ENCODE peak calls at places on chromosomes 5 and 9, in six cellular contexts. K, M, E, Q, Z and A are unnamed samples.
A peak's percentile ranks its signal among the peaks of the same experiment; 100 is the strongest.

GRCh38 chr5:65779643-65780042 is 57.6 kb downstream of the NLN start:
- DNase-seq in E (no peak), Z (no peak), M (no peak), Q (no peak), K (no peak), A (peak; percentile 76)

GRCh38 chr5:89265511-89266169 is 382.7 kb upstream of the MEF2C start:
- DNase-seq in Z (no peak), E (no peak), Q (no peak), M (no peak), K (no peak), A (no peak)

GRCh38 chr5:64532657-64533056 is 26.8 kb downstream of the RGS7BP start:
- DNase-seq in M (no peak), Z (no peak), K (no peak), Q (no peak), E (no peak), A (no peak)

GRCh38 chr9:93299418-93300174 is 115.7 kb downstream of the WNK2 start:
- DNase-seq in E (no peak), M (peak; percentile 48), Q (no peak), K (no peak), Z (no peak), A (no peak)

GRCh38 chr5:96177303-96177869 is 215.7 kb upstream of the ELL2 start:
- DNase-seq in Q (no peak), E (no peak), K (no peak), Z (no peak), M (no peak), A (no peak)

GRCh38 chr5:137481596-137481995 is 17.5 kb downstream of the SPOCK1 start:
- DNase-seq in Z (no peak), M (no peak), Q (no peak), K (no peak), E (no peak), A (no peak)

GRCh38 chr9:33932078-33932807 is 115.3 kb downstream of the UBE2R2 start:
- DNase-seq in K (no peak), M (no peak), Q (no peak), Z (no peak), E (no peak), A (no peak)

GRCh38 chr5:143495124-143495523 is 91.6 kb upstream of the NR3C1 start:
- DNase-seq in Q (no peak), M (no peak), E (peak; percentile 17), K (no peak), Z (no peak), A (no peak)

GRCh38 chr9:36163049-36163839 is 5.9 kb upstream of the CCIN start:
- DNase-seq in E (no peak), M (no peak), Z (no peak), Q (no peak), K (peak; percentile 86), A (no peak)

GRCh38 chr9:71975833-71976232 is 64.4 kb downstream of the C9orf85 start:
- DNase-seq in K (no peak), Z (no peak), Q (no peak), E (no peak), M (no peak), A (no peak)

GRCh38 chr9:104351726-104352125 is 152.3 kb upstream of the OR13F1 start:
- DNase-seq in Q (no peak), E (no peak), M (no peak), Z (no peak), K (no peak), A (no peak)

GRCh38 chr5:93497101-93497500 is 83.9 kb downstream of the NR2F1-AS1 start:
- DNase-seq in E (no peak), K (no peak), M (no peak), Z (no peak), Q (no peak), A (no peak)
- H3K27ac ChIP-seq in E (no peak overlapping the region), K (no peak overlapping the region), M (no peak overlapping the region), Z (no peak overlapping the region), Q (no peak overlapping the region), A (no peak overlapping the region)

GRCh38 chr5:132495063-132495671 is 4.6 kb upstream of the IRF1 start:
- DNase-seq in Q (peak; percentile 16), Z (no peak), E (no peak), K (no peak), M (no peak), A (no peak)
- H3K4me1 ChIP-seq in Q (peaks cover 66% of the 10 kb centered on the region), Z (peaks cover 61% of the 10 kb centered on the region), E (peaks cover 49% of the 10 kb centered on the region), K (no peaks in the 10 kb centered on the region), M (peaks cover 57% of the 10 kb centered on the region), A (peaks cover 65% of the 10 kb centered on the region)

DNA sequence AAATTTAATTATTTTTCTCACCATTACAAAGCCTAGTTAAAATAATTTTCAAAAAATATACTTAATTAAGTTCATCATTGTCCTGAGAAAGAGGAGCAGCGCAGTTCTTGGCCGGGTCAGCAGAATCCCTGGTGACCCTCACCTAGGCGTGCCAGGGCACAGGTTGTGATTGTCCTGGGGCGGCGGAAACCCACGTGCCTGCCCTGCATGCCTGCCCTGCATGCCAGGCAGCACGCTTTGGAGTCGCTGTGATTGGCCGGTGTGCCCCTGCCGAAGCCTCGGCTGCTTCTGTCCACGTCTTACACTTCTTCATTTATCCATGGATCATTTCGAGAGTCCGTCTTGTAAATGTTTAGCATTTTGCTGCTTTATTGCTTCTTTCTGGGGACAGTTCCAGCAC is 25.6 kb downstream of the SLC12A2 start:
- DNase-seq in E (no peak), Q (no peak), K (no peak), M (no peak), Z (no peak), A (no peak)
- H3K9me3 ChIP-seq in E (no peaks in the 10 kb centered on the region), Q (no peaks in the 10 kb centered on the region), K (no peaks in the 10 kb centered on the region), M (no peaks in the 10 kb centered on the region), Z (no peaks in the 10 kb centered on the region), A (no peaks in the 10 kb centered on the region)

DNA sequence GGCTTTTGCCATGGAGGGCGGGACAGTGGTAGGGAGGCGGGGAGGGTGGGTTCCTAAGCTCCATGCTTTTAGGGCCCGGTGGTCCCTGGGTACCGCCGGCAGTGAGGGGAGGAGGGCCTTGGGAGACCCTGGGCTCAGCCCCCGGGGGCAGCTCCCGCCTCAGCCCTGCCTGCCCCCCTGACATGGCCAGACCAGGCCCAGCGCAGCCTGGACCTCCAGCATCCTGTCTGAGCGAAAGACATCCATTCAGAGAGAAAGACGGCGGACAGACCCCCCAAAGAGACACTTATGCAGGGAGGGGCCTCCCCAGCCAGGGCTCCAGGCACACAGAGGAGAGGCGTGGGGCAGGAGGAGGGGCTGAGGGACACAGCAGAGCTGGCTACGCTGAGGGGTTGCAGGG is 45.3 kb downstream of the KCNT1 start:
- DNase-seq in K (no peak), M (no peak), Q (no peak), E (no peak), Z (no peak), A (no peak)
- H3K27ac ChIP-seq in K (no peak overlapping the region), M (no peak overlapping the region), Q (no peak overlapping the region), E (no peak overlapping the region), Z (no peak overlapping the region), A (no peak overlapping the region)

DNA sequence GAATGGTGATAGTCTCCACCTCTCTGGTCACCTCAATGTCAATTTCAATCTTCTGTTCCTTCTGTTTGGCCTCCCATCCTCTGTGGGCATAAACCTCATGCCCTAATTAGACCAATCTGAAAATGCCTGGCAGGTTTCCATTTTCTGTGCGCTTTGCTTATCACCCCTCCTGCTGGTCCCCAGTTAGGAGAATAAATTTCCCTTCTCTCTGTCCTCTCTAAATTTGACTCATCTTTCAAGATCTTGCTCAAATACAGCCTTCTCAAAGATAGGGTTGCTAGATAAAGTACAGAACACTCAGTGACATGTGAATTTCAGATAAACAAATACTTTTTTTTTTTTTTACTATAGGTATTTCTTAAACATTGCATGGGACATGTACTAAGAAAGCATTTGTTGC is 69.4 kb upstream of the CD180 start:
- DNase-seq in K (no peak), Q (no peak), E (no peak), M (no peak), Z (no peak), A (no peak)
- H3K4me1 ChIP-seq in K (peaks cover 17% of the 10 kb centered on the region), Q (no peaks in the 10 kb centered on the region), E (peaks cover 32% of the 10 kb centered on the region), M (peaks cover 48% of the 10 kb centered on the region), Z (no peaks in the 10 kb centered on the region), A (no peaks in the 10 kb centered on the region)

GRCh38 chr5:165956854-165957253 is 2334.6 kb upstream of the WWC1 start:
- DNase-seq in Q (no peak), K (no peak), M (no peak), Z (no peak), E (no peak), A (no peak)
- H3K9me3 ChIP-seq in Q (no peaks in the 10 kb centered on the region), K (no peaks in the 10 kb centered on the region), M (no peaks in the 10 kb centered on the region), Z (no peaks in the 10 kb centered on the region), E (no peaks in the 10 kb centered on the region), A (peaks cover 3% of the 10 kb centered on the region)

GRCh38 chr9:89425921-89426388 is 72.0 kb downstream of the SEMA4D start:
- DNase-seq in Z (no peak), E (no peak), K (peak; percentile 30), Q (no peak), M (no peak), A (no peak)

GRCh38 chr9:89426389-89426961 is 71.4 kb downstream of the SEMA4D start:
- DNase-seq in E (no peak), K (peak; percentile 20), Q (no peak), Z (no peak), M (no peak), A (peak; percentile 46)

GRCh38 chr9:89422151-89422918 is 75.6 kb downstream of the SEMA4D start:
- DNase-seq in Z (no peak), K (no peak), Q (no peak), E (no peak), M (no peak), A (no peak)

GRCh38 chr9:89427621-89428221 is 70.2 kb downstream of the SEMA4D start:
- DNase-seq in K (peak; percentile 31), Z (no peak), M (no peak), E (no peak), Q (peak; percentile 54), A (peak; percentile 42)

GRCh38 chr9:89425024-89425805 is 72.7 kb downstream of the SEMA4D start:
- DNase-seq in K (no peak), Z (no peak), M (no peak), Q (no peak), E (no peak), A (no peak)
- H3K27ac ChIP-seq in K (no peak overlapping the region), Z (no peak overlapping the region), M (no peak overlapping the region), Q (no peak overlapping the region), E (no peak overlapping the region), A (peak overlapping the region; percentile 69)

GRCh38 chr9:127976943-127977871 is 3.6 kb downstream of the EEIG1 start:
- DNase-seq in Q (no peak), K (no peak), E (no peak), M (no peak), Z (no peak), A (no peak)

GRCh38 chr9:127974769-127975261 is 6.0 kb downstream of the EEIG1 start:
- DNase-seq in K (peak; percentile 82), Z (no peak), Q (no peak), M (no peak), E (no peak), A (no peak)

GRCh38 chr9:127976498-127976897 is 4.3 kb downstream of the EEIG1 start:
- DNase-seq in Z (no peak), E (no peak), M (no peak), K (no peak), Q (peak; percentile 24), A (peak; percentile 58)

GRCh38 chr9:127974002-127974768 is 6.6 kb downstream of the EEIG1 start:
- DNase-seq in Z (no peak), Q (no peak), E (no peak), M (no peak), K (no peak), A (no peak)

GRCh38 chr9:127975376-127976315 is 5.1 kb downstream of the EEIG1 start:
- DNase-seq in E (no peak), K (no peak), M (no peak), Q (no peak), Z (no peak), A (no peak)
- H3K4me1 ChIP-seq in E (peaks cover 81% of the 10 kb centered on the region), K (no peaks in the 10 kb centered on the region), M (peaks cover 95% of the 10 kb centered on the region), Q (peaks cover 65% of the 10 kb centered on the region), Z (peaks cover 80% of the 10 kb centered on the region), A (peaks cover 76% of the 10 kb centered on the region)